ENCODE peak calls at places on chromosomes 13 and 19, in nine cellular contexts. J is PC-9, K is heart right ventricle, C is cardiac fibroblast, N is HL-60, U is astrocyte of the spinal cord, V is colonic mucosa, M is GM12865, Z is neural progenitor cell. E is an unnamed sample.

GRCh38 chr13:26529441-26529840 is 28.0 kb upstream of the WASF3 start:
- DNase-seq in J (peak), K (peak), C (peak), N (no peak), U (peak), V (peak), M (peak), Z (peak), E (peak)

GRCh38 chr13:48930933-48931332 is 44.8 kb upstream of the FNDC3A start:
- DNase-seq in J (no peak), K (no peak), C (no peak), N (no peak), U (no peak), V (no peak), M (no peak), Z (no peak), E (no peak)

GRCh38 chr13:94710081-94710809 is 2.1 kb downstream of the SOX21 start:
- DNase-seq in J (no peak), K (no peak), C (no peak), N (no peak), U (peak), V (no peak), M (no peak), Z (peak), E (no peak)

GRCh38 chr13:79915386-79915785 is 425.5 kb downstream of the SPRY2 start:
- DNase-seq in J (no peak), K (no peak), C (no peak), N (no peak), U (no peak), V (no peak), M (no peak), Z (no peak), E (no peak)

GRCh38 chr19:641702-642101 is 2.0 kb downstream of the FGF22 start:
- DNase-seq in J (no peak), K (no peak), C (no peak), N (no peak), U (no peak), V (no peak), M (no peak), Z (no peak), E (no peak)

GRCh38 chr19:48965806-48966540 is 864 bp downstream of the FTL start:
- DNase-seq in J (peak), K (peak), C (peak), N (peak), U (peak), V (peak), M (peak), Z (peak), E (peak)

GRCh38 chr13:23817833-23818232 is 71.4 kb downstream of the MIPEP start:
- DNase-seq in J (no peak), K (no peak), C (no peak), N (no peak), U (no peak), V (no peak), M (no peak), Z (no peak), E (no peak)

GRCh38 chr19:53864308-53864836 is 3.3 kb upstream of the MYADM start:
- DNase-seq in J (peak), K (no peak), C (no peak), N (no peak), U (no peak), V (peak), M (no peak), Z (no peak), E (peak)

GRCh38 chr19:7575426-7576040 is 20.1 kb upstream of the CAMSAP3 start:
- DNase-seq in J (peak), K (no peak), C (peak), N (peak), U (no peak), V (no peak), M (peak), Z (no peak), E (no peak)

GRCh38 chr19:18762125-18763023 is 28.7 kb downstream of the COMP start:
- DNase-seq in J (peak), K (peak), C (peak), N (no peak), U (peak), V (peak), M (no peak), Z (no peak), E (peak)

GRCh38 chr19:41321600-41322270 is 11.8 kb downstream of the CCDC97 start:
- DNase-seq in J (no peak), K (no peak), C (peak), N (no peak), U (peak), V (no peak), M (peak), Z (peak), E (peak)

GRCh38 chr19:32543107-32543900 is 37.7 kb upstream of the PDCD5 start:
- DNase-seq in J (peak), K (no peak), C (no peak), N (no peak), U (no peak), V (no peak), M (no peak), Z (no peak), E (no peak)

GRCh38 chr13:87827479-87827878 is 156.3 kb downstream of the SLITRK5 start:
- DNase-seq in J (no peak), K (no peak), C (no peak), N (no peak), U (peak), V (no peak), M (no peak), Z (no peak), E (no peak)

GRCh38 chr19:10000171-10000826 is 10.0 kb downstream of the COL5A3 start:
- DNase-seq in J (peak), K (peak), C (peak), N (peak), U (peak), V (peak), M (peak), Z (peak), E (peak)

GRCh38 chr19:13717194-13717643 is 47.1 kb upstream of the MRI1 start:
- DNase-seq in J (no peak), K (no peak), C (no peak), N (no peak), U (no peak), V (no peak), M (no peak), Z (no peak), E (no peak)

GRCh38 chr13:111482806-111483620 is 162.6 kb downstream of the TEX29 start:
- DNase-seq in J (no peak), K (no peak), C (no peak), N (no peak), U (no peak), V (no peak), M (no peak), Z (no peak), E (no peak)

GRCh38 chr19:31110331-31110730 is 238.9 kb downstream of the TSHZ3 start:
- DNase-seq in J (no peak), K (no peak), C (peak), N (no peak), U (peak), V (no peak), M (no peak), Z (peak), E (no peak)

GRCh38 chr19:13103961-13104847 is 1.5 kb upstream of the LYL1 start:
- DNase-seq in J (no peak), K (peak), C (no peak), N (peak), U (no peak), V (peak), M (peak), Z (peak), E (no peak)

GRCh38 chr13:100597253-100597652 is 8.7 kb upstream of the GGACT start:
- DNase-seq in J (peak), K (no peak), C (peak), N (no peak), U (peak), V (no peak), M (no peak), Z (no peak), E (no peak)

GRCh38 chr19:13813147-13813546 is 17.9 kb downstream of the ZSWIM4 start:
- DNase-seq in J (no peak), K (no peak), C (no peak), N (no peak), U (no peak), V (no peak), M (no peak), Z (no peak), E (no peak)

GRCh38 chr19:43739836-43740235 is 14.9 kb downstream of the SMG9 start:
- DNase-seq in J (peak), K (no peak), C (no peak), N (no peak), U (no peak), V (peak), M (no peak), Z (no peak), E (peak)

GRCh38 chr13:79802389-79803140 is 321.6 kb downstream of the NDFIP2 start:
- DNase-seq in J (no peak), K (no peak), C (no peak), N (no peak), U (no peak), V (no peak), M (no peak), Z (no peak), E (no peak)

GRCh38 chr19:1807695-1808394 is 4.2 kb downstream of the ATP8B3 start:
- DNase-seq in J (no peak), K (no peak), C (no peak), N (no peak), U (no peak), V (no peak), M (no peak), Z (no peak), E (no peak)

GRCh38 chr19:47609885-47610545 is 1.1 kb downstream of the BICRA start:
- DNase-seq in J (no peak), K (peak), C (peak), N (no peak), U (peak), V (peak), M (peak), Z (peak), E (peak)

GRCh38 chr19:18057557-18057956 is 29.2 kb downstream of the IL12RB1 start:
- DNase-seq in J (no peak), K (peak), C (peak), N (no peak), U (no peak), V (peak), M (no peak), Z (no peak), E (no peak)

GRCh38 chr19:33390908-33391630 is 17.6 kb downstream of the CEBPG start:
- DNase-seq in J (no peak), K (no peak), C (no peak), N (no peak), U (no peak), V (no peak), M (no peak), Z (no peak), E (no peak)

GRCh38 chr13:99959538-99960230 is 11.9 kb downstream of the ZIC5 start:
- DNase-seq in J (no peak), K (no peak), C (peak), N (no peak), U (peak), V (no peak), M (no peak), Z (peak), E (no peak)

GRCh38 chr13:33583398-33583797 is 234.6 kb upstream of the RFC3 start:
- DNase-seq in J (no peak), K (no peak), C (no peak), N (no peak), U (no peak), V (no peak), M (no peak), Z (no peak), E (no peak)

GRCh38 chr13:51849145-51850101 is 4.4 kb upstream of the TMEM272 start:
- DNase-seq in J (no peak), K (no peak), C (peak), N (no peak), U (peak), V (peak), M (peak), Z (peak), E (no peak)

GRCh38 chr19:27997069-27997468 is 1215.9 kb downstream of the UQCRFS1 start:
- DNase-seq in J (no peak), K (no peak), C (no peak), N (no peak), U (no peak), V (no peak), M (no peak), Z (no peak), E (no peak)

GRCh38 chr13:35953537-35954206 is 177.5 kb downstream of the DCLK1 start:
- DNase-seq in J (peak), K (peak), C (peak), N (peak), U (peak), V (peak), M (peak), Z (peak), E (peak)
- TF ChIP-seq CTCF in J (peak), K (peak), C (peak), N (no peak), U (peak), V (no peak), M (peak), Z (peak), E (peak)

DNA sequence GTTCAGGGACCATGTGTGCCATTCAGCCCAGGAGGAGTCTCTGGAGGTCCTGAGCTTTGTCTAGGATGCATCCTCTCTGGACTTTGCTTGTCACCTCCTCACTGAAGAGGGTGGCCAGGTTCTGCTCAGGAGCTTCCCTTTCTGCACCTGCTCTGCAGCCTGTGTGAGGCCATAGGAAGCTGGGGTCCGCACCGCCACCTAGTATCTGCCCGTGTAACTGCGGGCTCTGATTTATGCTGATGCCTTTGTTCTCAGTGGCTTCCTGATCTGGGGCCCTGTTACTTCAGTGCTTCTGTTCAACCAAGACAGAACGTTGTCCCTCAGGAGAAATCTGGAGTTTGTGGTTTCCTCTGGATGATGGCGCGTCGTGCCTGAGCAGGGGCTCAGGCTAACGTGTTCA is 15.5 kb downstream of the ZNF610 start:
- DNase-seq in J (no peak), K (no peak), C (no peak), N (no peak), U (no peak), V (no peak), M (no peak), Z (peak), E (no peak)
- TF ChIP-seq CTCF in J (no peak), K (no peak), C (no peak), N (no peak), U (no peak), V (no peak), M (no peak), Z (peak), E (no peak)

DNA sequence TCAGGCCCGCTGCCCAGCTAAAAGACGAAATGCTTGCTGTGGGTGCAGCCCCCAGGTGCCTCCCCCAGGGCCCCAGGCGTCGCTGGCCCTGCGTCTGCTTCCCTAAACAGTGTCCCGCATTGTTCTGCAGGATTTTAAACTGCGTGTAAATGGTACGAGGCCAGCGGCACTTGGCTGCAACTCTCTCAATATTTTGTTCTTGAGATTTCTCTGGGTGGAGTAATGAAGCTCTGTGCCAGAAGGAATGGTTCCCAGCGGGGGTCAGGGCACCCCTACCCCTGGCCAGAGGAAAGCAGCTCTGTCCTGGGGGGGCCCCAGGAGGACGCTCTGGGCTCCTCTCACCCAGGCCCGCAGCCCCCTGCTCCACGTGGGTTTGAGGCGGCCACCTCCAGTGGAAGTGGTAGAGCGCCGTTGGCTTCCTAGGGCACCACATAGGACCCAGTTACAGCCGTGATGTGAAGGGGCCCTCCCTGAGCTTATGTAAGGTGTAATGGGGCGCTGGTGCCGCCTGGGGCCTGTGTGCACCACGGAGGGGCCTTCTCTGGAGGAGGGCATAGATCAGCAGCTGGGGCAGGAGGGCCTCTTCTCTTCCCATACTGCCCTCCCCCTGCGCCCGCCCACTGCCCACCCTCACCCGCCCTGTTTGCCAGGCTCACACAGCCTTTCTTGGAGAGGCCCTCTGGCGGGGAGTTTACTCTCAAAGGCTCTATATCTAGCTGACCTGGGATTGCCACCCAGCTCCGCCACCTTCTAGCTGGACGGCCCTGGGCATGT is 19.8 kb downstream of the PAK4 start:
- DNase-seq in J (no peak), K (no peak), C (no peak), N (no peak), U (peak), V (peak), M (no peak), Z (no peak), E (no peak)
- TF ChIP-seq CTCF in J (no peak), K (no peak), C (no peak), N (no peak), U (peak), V (no peak), M (no peak), Z (no peak), E (peak)

DNA sequence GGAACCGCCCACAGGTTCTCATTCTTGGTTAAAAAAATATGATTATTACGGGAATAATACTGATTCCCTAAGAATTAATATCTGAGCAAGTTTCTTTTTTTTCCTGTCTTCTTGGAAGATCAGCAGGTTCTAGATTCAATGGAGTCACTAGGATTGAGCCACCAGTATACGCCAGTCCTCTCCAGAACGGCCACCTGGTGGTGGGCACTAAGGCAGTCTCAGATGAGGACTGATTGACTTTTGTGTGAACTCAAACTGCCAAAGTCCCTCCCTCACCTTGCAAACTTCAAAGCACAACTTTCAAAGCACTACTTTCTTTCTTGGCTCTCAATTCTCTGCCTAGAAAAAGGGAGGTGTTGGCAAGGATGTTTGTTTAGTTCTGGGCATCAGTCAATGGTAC is 33.3 kb upstream of the ALOX5AP start:
- DNase-seq in J (no peak), K (no peak), C (no peak), N (no peak), U (no peak), V (no peak), M (no peak), Z (no peak), E (no peak)
- TF ChIP-seq CTCF in J (no peak), K (no peak), C (no peak), N (no peak), U (peak), V (no peak), M (no peak), Z (peak), E (no peak)